ENCODE peak calls at places on chromosomes 6 and 20, in six cellular contexts. One of them, this sample, is unnamed.

GRCh38 chr6:151313060-151313459 is 73.3 kb downstream of the AKAP12 start:
- DNase-seq in tibial artery: no peak
- DNase-seq in heart left ventricle: no peak
- DNase-seq in lung: no peak
- DNase-seq in Peyer's patch: no peak
- DNase-seq in stomach: no peak
- DNase-seq in this sample: no peak

GRCh38 chr20:9417665-9418064 is 96.7 kb upstream of the LAMP5 start:
- DNase-seq in tibial artery: no peak
- DNase-seq in Peyer's patch: no peak
- DNase-seq in lung: no peak
- DNase-seq in heart left ventricle: no peak
- DNase-seq in stomach: no peak
- DNase-seq in this sample: no peak

GRCh38 chr6:23097569-23097968 is 528.2 kb downstream of the HDGFL1 start:
- DNase-seq in stomach: no peak
- DNase-seq in tibial artery: no peak
- DNase-seq in Peyer's patch: no peak
- DNase-seq in lung: no peak
- DNase-seq in heart left ventricle: no peak
- DNase-seq in this sample: no peak

GRCh38 chr6:167679791-167680604 is 146.7 kb upstream of the AFDN start:
- DNase-seq in Peyer's patch: no peak
- DNase-seq in tibial artery: no peak
- DNase-seq in heart left ventricle: no peak
- DNase-seq in stomach: no peak
- DNase-seq in lung: no peak
- DNase-seq in this sample: no peak

GRCh38 chr6:47111685-47112084 is 69.6 kb upstream of the ADGRF1 start:
- DNase-seq in Peyer's patch: no peak
- DNase-seq in stomach: no peak
- DNase-seq in heart left ventricle: no peak
- DNase-seq in tibial artery: no peak
- DNase-seq in lung: no peak
- DNase-seq in this sample: no peak

GRCh38 chr20:48070961-48071645 is 285.8 kb upstream of the SULF2 start:
- DNase-seq in lung: no peak
- DNase-seq in Peyer's patch: no peak
- DNase-seq in tibial artery: no peak
- DNase-seq in stomach: no peak
- DNase-seq in heart left ventricle: no peak
- DNase-seq in this sample: no peak

GRCh38 chr20:11814276-11814675 is 103.4 kb upstream of the BTBD3 start:
- DNase-seq in heart left ventricle: no peak
- DNase-seq in stomach: no peak
- DNase-seq in lung: no peak
- DNase-seq in Peyer's patch: no peak
- DNase-seq in tibial artery: no peak
- DNase-seq in this sample: no peak

GRCh38 chr20:33166533-33167113 is 1.3 kb upstream of the BPIFA2 start:
- DNase-seq in lung: no peak
- DNase-seq in heart left ventricle: no peak
- DNase-seq in Peyer's patch: no peak
- DNase-seq in stomach: no peak
- DNase-seq in tibial artery: no peak
- DNase-seq in this sample: no peak

GRCh38 chr20:59993736-59994484 is 35.7 kb downstream of the CDH26 start:
- DNase-seq in Peyer's patch: no peak
- DNase-seq in stomach: no peak
- DNase-seq in lung: no peak
- DNase-seq in tibial artery: no peak
- DNase-seq in heart left ventricle: no peak
- DNase-seq in this sample: no peak

GRCh38 chr6:89682991-89683390 is 44.4 kb upstream of the LYRM2 start:
- DNase-seq in tibial artery: no peak
- DNase-seq in heart left ventricle: no peak
- DNase-seq in stomach: no peak
- DNase-seq in Peyer's patch: no peak
- DNase-seq in lung: no peak
- DNase-seq in this sample: no peak

GRCh38 chr6:7730852-7731251 is 5.0 kb downstream of the BMP6 start:
- DNase-seq in Peyer's patch: no peak
- DNase-seq in heart left ventricle: no peak
- DNase-seq in stomach: no peak
- DNase-seq in tibial artery: no peak
- DNase-seq in lung: no peak
- DNase-seq in this sample: no peak

GRCh38 chr6:7137335-7138106 is 29.8 kb downstream of the RREB1 start:
- DNase-seq in Peyer's patch: peak
- DNase-seq in stomach: no peak
- DNase-seq in lung: no peak
- DNase-seq in heart left ventricle: peak
- DNase-seq in tibial artery: peak
- DNase-seq in this sample: peak

GRCh38 chr6:12297363-12298016 is 7.3 kb downstream of the EDN1 start:
- DNase-seq in tibial artery: no peak
- DNase-seq in lung: no peak
- DNase-seq in stomach: no peak
- DNase-seq in heart left ventricle: no peak
- DNase-seq in Peyer's patch: no peak
- DNase-seq in this sample: no peak

DNA sequence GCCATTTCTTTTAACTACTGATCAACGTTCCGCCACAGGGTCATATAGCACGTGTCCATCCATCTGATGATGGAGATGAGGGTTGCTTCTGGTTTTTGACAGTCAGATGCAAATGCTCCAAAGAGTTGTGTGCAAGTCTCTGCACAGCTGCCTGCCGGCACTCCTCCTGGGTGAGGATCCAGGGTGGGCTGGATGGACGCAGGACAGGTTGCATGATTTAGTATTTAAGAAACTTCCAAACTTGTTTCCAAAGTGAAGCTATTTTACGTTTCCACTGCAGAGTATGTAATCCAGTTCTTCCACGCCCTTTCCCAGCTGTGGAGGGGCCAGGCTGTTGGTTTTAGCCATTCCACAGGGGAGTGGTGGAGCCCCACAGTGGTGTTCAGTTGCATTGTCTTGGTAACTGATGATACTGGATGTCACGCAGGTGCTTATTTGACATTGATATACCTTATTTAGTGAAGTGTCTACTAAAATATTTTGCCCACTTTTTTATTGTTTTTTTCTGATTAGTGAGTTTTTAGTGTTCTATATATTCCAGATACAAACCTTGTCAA is 157.2 kb downstream of the THBS2 start:
- DNase-seq in Peyer's patch: no peak
- DNase-seq in heart left ventricle: no peak
- DNase-seq in lung: peak
- DNase-seq in stomach: no peak
- DNase-seq in tibial artery: no peak
- DNase-seq in this sample: no peak
- TF ChIP-seq CTCF in Peyer's patch: no peak
- TF ChIP-seq CTCF in heart left ventricle: no peak
- TF ChIP-seq CTCF in lung: no peak
- TF ChIP-seq CTCF in stomach: no peak
- TF ChIP-seq CTCF in tibial artery: no peak
- TF ChIP-seq CTCF in this sample: no peak

DNA sequence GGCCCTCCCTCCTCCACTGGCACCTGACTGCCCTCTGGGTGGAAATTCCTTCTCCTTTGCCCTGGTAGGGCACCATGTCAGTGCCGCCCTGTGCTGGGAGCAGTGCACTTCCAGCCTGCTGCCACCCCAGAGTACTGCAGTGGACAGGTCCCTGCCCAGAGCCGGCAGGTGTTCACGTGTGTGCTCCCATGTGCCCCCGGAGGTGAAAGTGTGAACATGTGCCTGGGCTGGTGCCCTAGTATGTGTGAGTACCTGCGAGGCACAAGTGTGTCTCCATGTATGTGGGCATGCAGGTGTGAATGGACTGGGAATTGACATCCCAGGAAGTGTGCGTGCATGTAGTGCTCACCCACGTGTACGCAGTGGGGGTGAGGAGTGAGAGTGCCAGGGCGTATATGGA is 29.4 kb downstream of the SDCBP2 start:
- DNase-seq in stomach: no peak
- DNase-seq in heart left ventricle: no peak
- DNase-seq in Peyer's patch: no peak
- DNase-seq in lung: no peak
- DNase-seq in tibial artery: no peak
- DNase-seq in this sample: peak
- TF ChIP-seq CTCF in stomach: no peak
- TF ChIP-seq CTCF in heart left ventricle: no peak
- TF ChIP-seq CTCF in Peyer's patch: peak
- TF ChIP-seq CTCF in lung: no peak
- TF ChIP-seq CTCF in tibial artery: no peak
- TF ChIP-seq CTCF in this sample: peak

DNA sequence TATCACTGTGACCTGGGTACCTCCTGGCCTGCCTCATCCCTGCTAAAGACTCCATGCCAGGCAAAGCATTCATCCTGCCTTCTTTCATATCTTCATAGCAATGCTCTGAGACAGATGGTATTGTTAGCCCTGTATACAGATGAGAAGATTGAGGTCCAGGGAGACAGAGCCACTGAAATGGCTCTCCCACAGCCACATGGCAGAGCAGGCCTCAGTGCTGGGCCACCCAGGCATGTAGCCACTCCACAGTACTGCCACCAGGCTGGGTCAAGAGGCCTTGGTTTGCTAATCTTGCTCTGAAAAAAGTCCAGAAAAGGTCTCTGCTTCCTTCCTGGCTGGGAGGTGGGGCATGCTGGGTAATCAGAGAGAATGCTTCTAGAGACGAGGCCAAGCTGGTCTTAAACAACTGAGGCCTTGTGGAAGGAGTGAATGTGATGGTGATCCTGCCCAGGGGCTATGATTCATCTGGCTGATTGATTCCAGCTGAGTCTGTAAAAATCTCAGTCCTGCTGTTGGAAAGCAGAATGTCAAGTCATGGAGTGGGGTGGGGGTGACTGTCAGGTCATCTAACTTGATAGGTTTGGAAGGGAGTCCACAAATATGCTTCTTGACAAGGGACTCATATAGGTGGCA is 29.8 kb downstream of the HM13 start:
- DNase-seq in Peyer's patch: no peak
- DNase-seq in heart left ventricle: no peak
- DNase-seq in lung: peak
- DNase-seq in stomach: no peak
- DNase-seq in tibial artery: no peak
- DNase-seq in this sample: no peak
- TF ChIP-seq CTCF in Peyer's patch: no peak
- TF ChIP-seq CTCF in heart left ventricle: no peak
- TF ChIP-seq CTCF in lung: no peak
- TF ChIP-seq CTCF in stomach: no peak
- TF ChIP-seq CTCF in tibial artery: no peak
- TF ChIP-seq CTCF in this sample: no peak

GRCh38 chr20:3168829-3169590 is 4.3 kb downstream of the LZTS3 start:
- DNase-seq in stomach: no peak
- DNase-seq in heart left ventricle: no peak
- DNase-seq in lung: no peak
- DNase-seq in tibial artery: no peak
- DNase-seq in Peyer's patch: no peak
- DNase-seq in this sample: no peak

GRCh38 chr20:3166338-3166912 is 6.8 kb upstream of the FASTKD5 start:
- DNase-seq in tibial artery: no peak
- DNase-seq in stomach: no peak
- DNase-seq in Peyer's patch: no peak
- DNase-seq in lung: no peak
- DNase-seq in heart left ventricle: no peak
- DNase-seq in this sample: no peak

GRCh38 chr20:3166913-3167342 is 6.4 kb downstream of the LZTS3 start:
- DNase-seq in heart left ventricle: no peak
- DNase-seq in Peyer's patch: no peak
- DNase-seq in stomach: no peak
- DNase-seq in lung: no peak
- DNase-seq in tibial artery: no peak
- DNase-seq in this sample: no peak

GRCh38 chr20:3167738-3168078 is 5.6 kb downstream of the LZTS3 start:
- DNase-seq in stomach: no peak
- DNase-seq in Peyer's patch: no peak
- DNase-seq in lung: no peak
- DNase-seq in heart left ventricle: no peak
- DNase-seq in tibial artery: no peak
- DNase-seq in this sample: no peak

GRCh38 chr20:3168079-3168828 is 5.1 kb downstream of the LZTS3 start:
- DNase-seq in stomach: peak
- DNase-seq in lung: peak
- DNase-seq in Peyer's patch: no peak
- DNase-seq in tibial artery: no peak
- DNase-seq in heart left ventricle: peak
- DNase-seq in this sample: no peak
- TF ChIP-seq CTCF in stomach: no peak
- TF ChIP-seq CTCF in lung: no peak
- TF ChIP-seq CTCF in Peyer's patch: no peak
- TF ChIP-seq CTCF in tibial artery: no peak
- TF ChIP-seq CTCF in heart left ventricle: no peak
- TF ChIP-seq CTCF in this sample: no peak

DNA sequence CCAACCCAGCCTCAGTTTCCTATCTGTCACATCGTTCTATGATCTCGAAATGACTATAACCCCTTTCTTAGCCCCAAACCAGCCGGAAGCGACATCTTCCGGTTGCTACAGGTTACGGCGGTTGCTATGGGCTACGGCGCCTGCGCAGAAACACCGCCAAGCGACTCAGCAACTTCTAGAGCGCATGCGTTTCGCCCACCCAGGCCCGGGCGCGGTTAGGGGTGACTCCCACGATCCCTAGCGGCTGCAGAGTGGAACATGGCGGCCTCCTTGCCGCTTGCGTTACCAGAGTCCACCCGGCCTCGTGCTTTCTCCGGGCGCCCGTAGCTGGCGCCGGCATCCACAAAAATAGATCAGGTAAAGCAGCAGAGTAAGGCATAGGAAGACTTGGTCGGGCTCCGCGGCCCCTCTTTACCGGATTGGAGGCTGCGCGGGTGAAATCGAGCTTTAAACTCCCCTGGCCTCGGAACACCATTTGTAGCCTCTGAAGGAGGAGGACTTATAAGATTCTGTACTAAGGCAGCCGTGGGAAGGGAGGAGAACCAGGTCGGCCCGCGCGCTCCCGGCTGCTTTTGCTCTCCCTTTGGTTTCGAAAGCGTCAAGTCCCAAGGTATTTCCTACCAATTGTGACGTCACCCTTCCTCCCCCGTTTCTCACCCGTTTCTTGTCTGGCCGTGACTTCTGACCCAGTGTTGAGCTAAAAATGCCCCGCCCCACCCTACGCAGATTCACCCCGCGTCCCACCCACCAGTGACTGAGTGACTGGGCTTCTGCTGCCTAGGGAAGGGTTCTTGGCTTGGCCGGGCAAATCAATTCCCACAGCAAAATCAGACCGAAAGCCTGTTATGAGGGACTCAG is 3.5 kb downstream of the SDCBP2 start:
- DNase-seq in stomach: peak
- DNase-seq in tibial artery: peak
- DNase-seq in Peyer's patch: peak
- DNase-seq in lung: peak
- DNase-seq in heart left ventricle: peak
- DNase-seq in this sample: peak
- TF ChIP-seq CTCF in stomach: no peak
- TF ChIP-seq CTCF in tibial artery: peak
- TF ChIP-seq CTCF in Peyer's patch: peak
- TF ChIP-seq CTCF in lung: no peak
- TF ChIP-seq CTCF in heart left ventricle: no peak
- TF ChIP-seq CTCF in this sample: no peak